ENCODE peak calls at places on chromosomes 2 and 18, in ten cellular contexts. I, D, A, F, N, G, M, P, Q and C are unnamed samples.
A peak's percentile ranks its signal among the peaks of the same experiment; 100 is the strongest.

GRCh38 chr18:54444309-54444914 is 86.7 kb downstream of the C18orf54 start:
- DNase-seq in P (peak; percentile 30), N (peak; percentile 68), A (no peak), Q (no peak), F (no peak), G (no peak), D (peak; percentile 2), M (peak; percentile 67), I (peak; percentile 57), C (no peak)

GRCh38 chr18:75070625-75071483 is 138.1 kb downstream of the PTGR3 start:
- DNase-seq in D (peak; percentile 62), G (peak; percentile 91), P (peak; percentile 79), A (peak; percentile 42), M (peak; percentile 64), I (no peak), N (peak; percentile 56), Q (peak; percentile 40), F (peak; percentile 38), C (peak; percentile 44)

GRCh38 chr2:140597205-140597604 is 1533.6 kb downstream of the LRP1B start:
- DNase-seq in A (no peak), I (no peak), P (no peak), M (no peak), Q (no peak), G (no peak), D (no peak), F (no peak), N (no peak), C (no peak)

GRCh38 chr2:216188956-216189355 is 79.8 kb downstream of the XRCC5 start:
- DNase-seq in G (no peak), I (no peak), M (peak; percentile 47), P (peak; percentile 6), Q (no peak), A (no peak), F (no peak), D (no peak), N (no peak), C (no peak)

GRCh38 chr2:25373269-25373981 is 31.7 kb upstream of the DNMT3A start:
- DNase-seq in N (peak; percentile 69), M (no peak), G (no peak), Q (no peak), I (no peak), D (no peak), F (no peak), P (peak; percentile 19), A (no peak), C (no peak)

GRCh38 chr2:162677476-162677875 is 161.1 kb downstream of the KCNH7 start:
- DNase-seq in G (no peak), D (no peak), P (no peak), Q (no peak), N (no peak), A (no peak), M (no peak), I (no peak), F (no peak), C (no peak)

GRCh38 chr2:172281648-172282576 is 145.5 kb upstream of the ITGA6 start:
- DNase-seq in N (peak; percentile 31), F (no peak), G (no peak), D (no peak), I (no peak), A (no peak), Q (no peak), P (no peak), M (peak; percentile 58), C (no peak)

GRCh38 chr2:222854773-222855700 is 5.8 kb upstream of the ACSL3 start:
- DNase-seq in M (no peak), N (no peak), F (no peak), A (no peak), P (no peak), I (no peak), G (no peak), D (no peak), Q (no peak), C (no peak)

GRCh38 chr2:16139663-16140610 is 199.6 kb downstream of the MYCN start:
- DNase-seq in F (no peak), I (no peak), Q (no peak), M (no peak), D (no peak), N (no peak), G (peak; percentile 5), A (no peak), P (peak; percentile 14), C (no peak)

GRCh38 chr2:160603771-160604510 is 110.3 kb upstream of the RBMS1 start:
- DNase-seq in A (no peak), G (no peak), F (no peak), D (no peak), N (no peak), I (no peak), M (no peak), P (no peak), Q (no peak), C (no peak)

GRCh38 chr2:207422307-207422960 is 107.3 kb upstream of the CREB1 start:
- DNase-seq in I (no peak), A (no peak), N (no peak), D (no peak), G (no peak), P (no peak), M (no peak), F (no peak), Q (no peak), C (no peak)

GRCh38 chr18:2199060-2199459 is 372.2 kb downstream of the METTL4 start:
- DNase-seq in Q (no peak), G (no peak), M (no peak), D (no peak), I (no peak), F (no peak), N (no peak), P (no peak), A (no peak), C (no peak)

GRCh38 chr2:113309655-113310387 is 31.1 kb upstream of the PAX8 start:
- DNase-seq in I (no peak), F (no peak), G (no peak), A (no peak), Q (no peak), M (no peak), D (no peak), P (peak; percentile 34), N (peak; percentile 93), C (no peak)

GRCh38 chr2:109171444-109172334 is 42.7 kb downstream of the SH3RF3 start:
- DNase-seq in P (no peak), M (peak; percentile 98), N (peak; percentile 81), I (no peak), A (no peak), Q (no peak), F (no peak), G (no peak), D (no peak), C (no peak)

GRCh38 chr2:202771741-202772470 is 99.7 kb downstream of the ICA1L start:
- DNase-seq in Q (no peak), I (no peak), N (peak; percentile 7), P (no peak), D (no peak), M (peak; percentile 82), G (no peak), A (no peak), F (no peak), C (no peak)

GRCh38 chr18:79458131-79458838 is 62.6 kb downstream of the NFATC1 start:
- DNase-seq in G (no peak), F (no peak), Q (no peak), P (no peak), M (peak; percentile 94), A (no peak), N (peak; percentile 77), D (no peak), I (peak; percentile 32), C (no peak)

GRCh38 chr18:66729459-66730239 is 125.8 kb upstream of the CDH19 start:
- DNase-seq in P (no peak), F (no peak), Q (no peak), M (no peak), N (no peak), I (no peak), A (no peak), G (no peak), D (no peak), C (no peak)

GRCh38 chr2:25736899-25737515 is 63.6 kb upstream of the DTNB start:
- DNase-seq in N (no peak), G (no peak), Q (no peak), A (no peak), I (no peak), M (no peak), D (no peak), P (no peak), F (no peak), C (no peak)

GRCh38 chr2:76450024-76450475 is 739.3 kb upstream of the GCFC2 start:
- DNase-seq in I (no peak), P (no peak), A (no peak), F (no peak), Q (no peak), M (no peak), N (no peak), G (no peak), D (no peak), C (no peak)

GRCh38 chr2:168354499-168354898 is 101.6 kb upstream of the CERS6 start:
- DNase-seq in D (no peak), F (no peak), N (no peak), I (no peak), P (peak; percentile 47), Q (no peak), M (no peak), A (no peak), G (no peak), C (no peak)

GRCh38 chr2:134137182-134137595 is 116.7 kb upstream of the MGAT5 start:
- DNase-seq in Q (no peak), N (peak; percentile 36), I (no peak), M (peak; percentile 77), D (peak; percentile 9), F (no peak), G (no peak), P (no peak), A (no peak), C (no peak)

GRCh38 chr2:238786379-238786778 is 61.5 kb upstream of the TWIST2 start:
- DNase-seq in I (no peak), D (no peak), G (no peak), N (no peak), Q (no peak), A (no peak), F (no peak), M (no peak), P (no peak), C (no peak)

GRCh38 chr2:217880490-217880889 is 122.3 kb downstream of the TNS1 start:
- DNase-seq in F (no peak), A (no peak), Q (no peak), N (no peak), P (no peak), G (no peak), M (no peak), I (no peak), D (no peak), C (no peak)

GRCh38 chr2:68901199-68901515 is 30.0 kb upstream of the BMP10 start:
- DNase-seq in F (no peak), A (no peak), N (no peak), D (no peak), G (no peak), Q (no peak), M (peak; percentile 46), P (no peak), I (no peak), C (no peak)

GRCh38 chr2:240452471-240453256 is 17.2 kb downstream of the GPC1 start:
- DNase-seq in A (no peak), D (no peak), Q (no peak), N (peak; percentile 63), I (peak; percentile 75), F (no peak), M (peak; percentile 22), G (peak; percentile 21), P (peak; percentile 78), C (no peak)